ENCODE peak calls at places on chromosomes 1 and 21, in six cellular contexts. I, C, H, E, P and B are unnamed samples.

GRCh38 chr1:3898994-3899775 is 887 bp downstream of the C1orf174 start:
- DNase-seq in P (no peak), H (no peak), E (no peak), I (peak; percentile 62), C (peak; percentile 18), B (peak; percentile 20)

GRCh38 chr1:6208723-6209660 is 3.1 kb downstream of the RNF207 start:
- DNase-seq in E (peak; percentile 67), I (peak; percentile 61), C (peak; percentile 62), P (peak; percentile 75), H (peak; percentile 42), B (peak; percentile 37)

GRCh38 chr1:239879321-239880170 is 212.1 kb upstream of the FMN2 start:
- DNase-seq in H (no peak), C (no peak), I (no peak), P (no peak), E (peak; percentile 16), B (no peak)

GRCh38 chr1:11314959-11315358 is 42.0 kb downstream of the UBIAD1 start:
- DNase-seq in P (no peak), C (no peak), H (no peak), I (no peak), E (no peak), B (no peak)

GRCh38 chr1:2480236-2480985 is 4.3 kb downstream of the PLCH2 start:
- DNase-seq in C (no peak), E (no peak), H (no peak), I (no peak), P (no peak), B (no peak)

GRCh38 chr1:178271471-178271870 is 177.6 kb downstream of the RASAL2 start:
- DNase-seq in E (no peak), H (no peak), I (no peak), P (peak; percentile 73), C (no peak), B (no peak)

GRCh38 chr1:116915182-116915611 is 5.5 kb downstream of the PTGFRN start:
- DNase-seq in P (no peak), C (no peak), I (no peak), H (no peak), E (no peak), B (no peak)

GRCh38 chr1:19006837-19007271 is 50.4 kb upstream of the IFFO2 start:
- DNase-seq in E (peak; percentile 33), H (no peak), I (no peak), C (no peak), P (no peak), B (no peak)

GRCh38 chr1:6412896-6413295 is 6.8 kb downstream of the HES2 start:
- DNase-seq in C (no peak), P (peak; percentile 94), E (no peak), H (no peak), I (no peak), B (no peak)

GRCh38 chr21:45262616-45263015 is 25.1 kb downstream of the POFUT2 start:
- DNase-seq in I (peak; percentile 15), E (peak; percentile 26), H (no peak), C (no peak), P (peak; percentile 85), B (no peak)

GRCh38 chr1:1019122-1019999 is 559 bp upstream of the AGRN start:
- DNase-seq in C (peak; percentile 81), E (peak; percentile 84), H (peak; percentile 75), P (peak; percentile 85), I (peak; percentile 79), B (peak; percentile 86)

GRCh38 chr1:21311016-21311415 is 20.8 kb upstream of the ECE1 start:
- DNase-seq in I (no peak), E (no peak), H (no peak), C (no peak), P (no peak), B (no peak)

GRCh38 chr1:211734791-211735190 is 59.4 kb upstream of the NEK2 start:
- DNase-seq in I (no peak), P (no peak), E (no peak), C (no peak), H (no peak), B (no peak)

GRCh38 chr1:244665771-244666217 is 12.9 kb downstream of the DESI2 start:
- DNase-seq in C (peak; percentile 79), E (no peak), I (no peak), H (peak; percentile 45), P (peak; percentile 12), B (no peak)

DNA sequence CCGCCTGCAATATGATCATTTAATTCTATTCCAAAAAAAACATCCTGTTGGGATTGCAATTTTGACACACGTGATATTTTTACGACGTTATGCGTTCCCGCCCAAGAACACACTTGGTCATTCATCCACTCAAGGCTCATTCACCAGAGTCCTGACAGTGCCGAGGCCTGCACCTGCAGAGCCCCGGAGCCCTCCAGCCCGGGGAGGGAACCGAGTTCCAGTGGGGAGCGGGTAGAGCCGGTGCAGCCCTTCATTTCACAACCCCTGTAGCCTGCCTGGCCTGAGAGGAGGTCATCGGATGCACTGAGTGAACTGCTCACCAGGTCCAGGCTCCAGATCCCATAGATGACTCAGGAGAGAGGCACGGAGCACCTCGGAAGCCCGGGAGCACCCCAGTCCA is 156.0 kb upstream of the BACE2 start:
- DNase-seq in H (no peak), P (no peak), I (no peak), E (no peak), C (no peak), B (no peak)
- H4K91ac ChIP-seq in H (no peak overlapping the region), P (no peak overlapping the region), I (no peak overlapping the region), E (no peak overlapping the region), C (no peak overlapping the region), B (no peak overlapping the region)

GRCh38 chr1:180171691-180172090 is 17.0 kb downstream of the QSOX1 start:
- DNase-seq in H (no peak), I (no peak), E (no peak), P (no peak), C (no peak), B (no peak)
- H4K91ac ChIP-seq in H (no peak overlapping the region), I (no peak overlapping the region), E (no peak overlapping the region), P (no peak overlapping the region), C (no peak overlapping the region), B (no peak overlapping the region)

GRCh38 chr1:100832676-100833469 is 61.8 kb downstream of the EXTL2 start:
- DNase-seq in P (no peak), C (no peak), E (no peak), H (no peak), I (no peak), B (no peak)

GRCh38 chr1:100834779-100835645 is 59.6 kb downstream of the EXTL2 start:
- DNase-seq in P (peak; percentile 33), C (no peak), H (peak; percentile 11), E (no peak), I (peak; percentile 46), B (no peak)

GRCh38 chr1:100835866-100836842 is 58.5 kb downstream of the EXTL2 start:
- DNase-seq in H (peak; percentile 18), I (no peak), C (no peak), E (no peak), P (no peak), B (no peak)
- H4K91ac ChIP-seq in H (peak overlapping the region; percentile 83), I (no peak overlapping the region), C (no peak overlapping the region), E (no peak overlapping the region), P (no peak overlapping the region), B (no peak overlapping the region)

DNA sequence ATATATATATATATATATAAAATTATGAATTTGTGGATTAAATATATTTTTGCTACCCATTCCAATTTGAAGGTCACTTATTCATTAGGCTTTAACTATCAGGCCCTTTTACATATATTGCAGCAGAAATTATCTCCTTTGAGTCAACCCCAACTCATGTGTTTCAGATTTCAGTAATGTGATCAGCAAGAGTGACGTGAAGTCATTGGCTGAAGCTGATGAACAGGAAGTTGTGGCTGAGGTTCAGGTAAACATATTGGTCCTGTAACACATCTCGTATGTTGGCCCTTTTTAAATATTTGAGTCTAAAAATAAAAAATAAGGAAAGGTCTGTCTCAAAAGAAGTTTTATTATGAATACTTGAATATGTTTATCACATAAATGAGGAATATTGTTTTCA is 8.5 kb downstream of the VPS45 start:
- DNase-seq in E (no peak), P (no peak), H (peak; percentile 79), C (no peak), I (no peak), B (no peak)
- H4K91ac ChIP-seq in E (no peak overlapping the region), P (no peak overlapping the region), H (no peak overlapping the region), C (no peak overlapping the region), I (no peak overlapping the region), B (no peak overlapping the region)

GRCh38 chr1:17973694-17974093 is 133.9 kb upstream of the IGSF21 start:
- DNase-seq in I (no peak), C (no peak), P (no peak), E (no peak), H (no peak), B (no peak)
- H4K91ac ChIP-seq in I (no peak overlapping the region), C (no peak overlapping the region), P (no peak overlapping the region), E (no peak overlapping the region), H (no peak overlapping the region), B (no peak overlapping the region)

GRCh38 chr1:87329051-87329755 is 523 bp downstream of the LMO4 start:
- DNase-seq in C (peak; percentile 56), E (peak; percentile 53), I (peak; percentile 40), H (peak; percentile 33), P (peak; percentile 54), B (no peak)
- H4K91ac ChIP-seq in C (peak overlapping the region; percentile 34), E (no peak overlapping the region), I (no peak overlapping the region), H (peak overlapping the region; percentile 71), P (peak overlapping the region; percentile 72), B (no peak overlapping the region)

DNA sequence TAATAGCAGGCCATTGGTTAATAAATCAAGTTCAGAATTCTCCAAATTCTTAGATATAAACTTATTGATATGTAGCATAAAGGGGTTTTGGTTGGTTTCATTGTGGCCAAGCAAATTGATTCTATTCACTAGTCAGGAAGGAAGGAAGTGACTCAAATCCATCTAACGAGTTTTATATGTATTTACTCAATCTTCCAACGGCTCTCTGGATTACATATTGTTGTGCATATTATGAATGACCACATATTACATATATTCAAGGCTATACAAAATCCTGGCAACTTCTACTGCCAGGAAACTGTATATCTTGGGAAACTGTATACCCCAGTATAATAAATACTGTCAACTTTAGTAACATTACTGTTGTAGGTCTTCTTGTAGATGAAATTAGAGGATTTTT is 20.1 kb upstream of the PDE4B start:
- DNase-seq in E (no peak), P (no peak), H (peak; percentile 6), I (no peak), C (no peak), B (no peak)
- H4K91ac ChIP-seq in E (no peak overlapping the region), P (no peak overlapping the region), H (no peak overlapping the region), I (no peak overlapping the region), C (no peak overlapping the region), B (no peak overlapping the region)

GRCh38 chr1:33074193-33074945 is 6.6 kb upstream of the AZIN2 start:
- DNase-seq in H (no peak), E (no peak), I (no peak), P (no peak), C (no peak), B (no peak)
- H4K91ac ChIP-seq in H (no peak overlapping the region), E (no peak overlapping the region), I (no peak overlapping the region), P (no peak overlapping the region), C (no peak overlapping the region), B (no peak overlapping the region)

DNA sequence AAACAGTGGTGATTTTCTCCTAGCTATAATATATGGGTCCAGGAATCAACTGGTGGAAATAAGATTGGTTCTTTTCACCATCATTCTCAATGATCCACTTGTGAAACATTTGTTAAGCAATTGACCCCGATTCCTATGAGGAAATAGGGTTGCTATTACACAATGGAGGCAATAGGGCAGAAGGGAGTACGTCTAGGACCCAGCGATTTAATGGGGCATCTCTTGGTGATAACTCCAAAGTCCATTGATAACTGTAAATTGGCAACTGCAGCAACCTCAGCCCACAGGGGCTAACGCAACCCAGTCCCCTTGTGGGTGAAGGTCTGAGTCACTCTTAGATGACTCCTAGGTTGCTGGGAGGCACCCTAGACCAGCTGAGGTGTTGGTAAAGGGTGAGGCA is 62.5 kb upstream of the BARHL2 start:
- DNase-seq in P (peak; percentile 23), I (no peak), H (no peak), C (no peak), E (no peak), B (no peak)
- H4K91ac ChIP-seq in P (no peak overlapping the region), I (no peak overlapping the region), H (no peak overlapping the region), C (no peak overlapping the region), E (no peak overlapping the region), B (no peak overlapping the region)

GRCh38 chr1:111285879-111286278 is 4.8 kb upstream of the CHIA start:
- DNase-seq in C (no peak), H (no peak), P (peak; percentile 85), E (no peak), I (no peak), B (no peak)
- H4K91ac ChIP-seq in C (no peak overlapping the region), H (no peak overlapping the region), P (no peak overlapping the region), E (no peak overlapping the region), I (no peak overlapping the region), B (no peak overlapping the region)